ENCODE peak calls at places on chromosomes 13 and 19, in four cellular contexts. One of them, this sample, is unnamed.

GRCh38 chr13:53694814-53695533 is 666.4 kb downstream of the OLFM4 start:
- DNase-seq in PC-3: no peak
- DNase-seq in ovary: no peak
- DNase-seq in CD8-positive, alpha-beta memory T cell: no peak
- DNase-seq in this sample: no peak

GRCh38 chr13:94020833-94021232 is 458.6 kb downstream of the DCT start:
- DNase-seq in PC-3: peak
- DNase-seq in ovary: no peak
- DNase-seq in CD8-positive, alpha-beta memory T cell: no peak
- DNase-seq in this sample: peak

GRCh38 chr13:102907886-102908515 is 62.2 kb downstream of the ERCC5 start:
- DNase-seq in PC-3: peak
- DNase-seq in ovary: no peak
- DNase-seq in CD8-positive, alpha-beta memory T cell: no peak
- DNase-seq in this sample: no peak

GRCh38 chr13:112069727-112070300 is 2.9 kb downstream of the SOX1 start:
- DNase-seq in PC-3: no peak
- DNase-seq in ovary: no peak
- DNase-seq in CD8-positive, alpha-beta memory T cell: no peak
- DNase-seq in this sample: no peak

GRCh38 chr19:53907193-53907581 is 1.9 kb upstream of the CACNG7 start:
- DNase-seq in PC-3: no peak
- DNase-seq in ovary: no peak
- DNase-seq in CD8-positive, alpha-beta memory T cell: no peak
- DNase-seq in this sample: no peak

GRCh38 chr13:35470671-35471465 is 5.6 kb downstream of the MAB21L1 start:
- DNase-seq in PC-3: no peak
- DNase-seq in ovary: peak
- DNase-seq in CD8-positive, alpha-beta memory T cell: no peak
- DNase-seq in this sample: peak

GRCh38 chr13:104871456-104871855 is 1664.0 kb downstream of the EFNB2 start:
- DNase-seq in PC-3: no peak
- DNase-seq in ovary: no peak
- DNase-seq in CD8-positive, alpha-beta memory T cell: no peak
- DNase-seq in this sample: no peak

GRCh38 chr19:18795540-18795939 is 4.4 kb upstream of the COMP start:
- DNase-seq in PC-3: no peak
- DNase-seq in ovary: no peak
- DNase-seq in CD8-positive, alpha-beta memory T cell: no peak
- DNase-seq in this sample: peak

GRCh38 chr19:14479309-14479984 is 4.3 kb upstream of the PTGER1 start:
- DNase-seq in PC-3: no peak
- DNase-seq in ovary: no peak
- DNase-seq in CD8-positive, alpha-beta memory T cell: no peak
- DNase-seq in this sample: no peak

GRCh38 chr13:75454497-75454896 is 27.5 kb downstream of the TBC1D4 start:
- DNase-seq in PC-3: no peak
- DNase-seq in ovary: no peak
- DNase-seq in CD8-positive, alpha-beta memory T cell: no peak
- DNase-seq in this sample: no peak

GRCh38 chr19:13459351-13459750 is 46.9 kb downstream of the CACNA1A start:
- DNase-seq in PC-3: no peak
- DNase-seq in ovary: no peak
- DNase-seq in CD8-positive, alpha-beta memory T cell: no peak
- DNase-seq in this sample: no peak

GRCh38 chr13:32645854-32646253 is 59.6 kb downstream of the PDS5B start:
- DNase-seq in PC-3: no peak
- DNase-seq in ovary: no peak
- DNase-seq in CD8-positive, alpha-beta memory T cell: no peak
- DNase-seq in this sample: no peak

GRCh38 chr19:21586341-21587116 is 81.1 kb downstream of the ZNF429 start:
- DNase-seq in PC-3: no peak
- DNase-seq in ovary: no peak
- DNase-seq in CD8-positive, alpha-beta memory T cell: no peak
- DNase-seq in this sample: no peak

GRCh38 chr13:29508130-29508873 is 87.2 kb downstream of the SLC7A1 start:
- DNase-seq in PC-3: peak
- DNase-seq in ovary: peak
- DNase-seq in CD8-positive, alpha-beta memory T cell: peak
- DNase-seq in this sample: peak

GRCh38 chr19:55599468-55600335 is at the start of the genes FIZ1 and ZNF524:
- DNase-seq in PC-3: peak
- DNase-seq in ovary: peak
- DNase-seq in CD8-positive, alpha-beta memory T cell: peak
- DNase-seq in this sample: peak

GRCh38 chr13:64397699-64398098 is 2832.4 kb downstream of the PCDH9 start:
- DNase-seq in PC-3: peak
- DNase-seq in ovary: no peak
- DNase-seq in CD8-positive, alpha-beta memory T cell: no peak
- DNase-seq in this sample: peak

GRCh38 chr19:7851623-7852500 is 21.8 kb downstream of the EVI5L start:
- DNase-seq in PC-3: no peak
- DNase-seq in ovary: no peak
- DNase-seq in CD8-positive, alpha-beta memory T cell: no peak
- DNase-seq in this sample: no peak

GRCh38 chr13:90428522-90429210 is 918.8 kb upstream of the MIR17HG start:
- DNase-seq in PC-3: no peak
- DNase-seq in ovary: no peak
- DNase-seq in CD8-positive, alpha-beta memory T cell: no peak
- DNase-seq in this sample: no peak

GRCh38 chr13:63425131-63425530 is 2009.5 kb upstream of the PCDH20 start:
- DNase-seq in PC-3: no peak
- DNase-seq in ovary: no peak
- DNase-seq in CD8-positive, alpha-beta memory T cell: no peak
- DNase-seq in this sample: peak

GRCh38 chr13:111899714-111900389 is 167.1 kb upstream of the SOX1 start:
- DNase-seq in PC-3: no peak
- DNase-seq in ovary: no peak
- DNase-seq in CD8-positive, alpha-beta memory T cell: no peak
- DNase-seq in this sample: no peak

GRCh38 chr19:54449701-54450069 is 686 bp downstream of the LENG8 start:
- DNase-seq in PC-3: no peak
- DNase-seq in ovary: no peak
- DNase-seq in CD8-positive, alpha-beta memory T cell: no peak
- DNase-seq in this sample: no peak

GRCh38 chr13:106151056-106151699 is 384.3 kb downstream of the EFNB2 start:
- DNase-seq in PC-3: peak
- DNase-seq in ovary: no peak
- DNase-seq in CD8-positive, alpha-beta memory T cell: no peak
- DNase-seq in this sample: peak

GRCh38 chr19:21569497-21569870 is 64.1 kb downstream of the ZNF429 start:
- DNase-seq in PC-3: no peak
- DNase-seq in ovary: peak
- DNase-seq in CD8-positive, alpha-beta memory T cell: no peak
- DNase-seq in this sample: peak

GRCh38 chr13:72565893-72566292 is 161.5 kb downstream of the MZT1 start:
- DNase-seq in PC-3: peak
- DNase-seq in ovary: no peak
- DNase-seq in CD8-positive, alpha-beta memory T cell: no peak
- DNase-seq in this sample: peak

GRCh38 chr13:66803013-66803739 is 427.0 kb downstream of the PCDH9 start:
- DNase-seq in PC-3: no peak
- DNase-seq in ovary: no peak
- DNase-seq in CD8-positive, alpha-beta memory T cell: no peak
- DNase-seq in this sample: no peak

GRCh38 chr19:29680447-29680846 is 15.2 kb downstream of the PLEKHF1 start:
- DNase-seq in PC-3: no peak
- DNase-seq in ovary: no peak
- DNase-seq in CD8-positive, alpha-beta memory T cell: peak
- DNase-seq in this sample: no peak

GRCh38 chr13:60267498-60268202 is 103.9 kb upstream of the DIAPH3 start:
- DNase-seq in PC-3: no peak
- DNase-seq in ovary: no peak
- DNase-seq in CD8-positive, alpha-beta memory T cell: no peak
- DNase-seq in this sample: peak

GRCh38 chr13:23707674-23708073 is 137.5 kb downstream of the TNFRSF19 start:
- DNase-seq in PC-3: peak
- DNase-seq in ovary: no peak
- DNase-seq in CD8-positive, alpha-beta memory T cell: no peak
- DNase-seq in this sample: no peak

GRCh38 chr19:38975214-38975860 is at the start of gene FBXO17:
- DNase-seq in PC-3: no peak
- DNase-seq in ovary: peak
- DNase-seq in CD8-positive, alpha-beta memory T cell: no peak
- DNase-seq in this sample: peak

GRCh38 chr19:9945319-9945966 is 9.1 kb upstream of the OLFM2 start:
- DNase-seq in PC-3: peak
- DNase-seq in ovary: peak
- DNase-seq in CD8-positive, alpha-beta memory T cell: no peak
- DNase-seq in this sample: peak

GRCh38 chr13:48160879-48161278 is 66.0 kb upstream of the MED4 start:
- DNase-seq in PC-3: peak
- DNase-seq in ovary: no peak
- DNase-seq in CD8-positive, alpha-beta memory T cell: no peak
- DNase-seq in this sample: peak

GRCh38 chr19:45767410-45767880 is 1.6 kb downstream of the SIX5 start:
- DNase-seq in PC-3: peak
- DNase-seq in ovary: peak
- DNase-seq in CD8-positive, alpha-beta memory T cell: no peak
- DNase-seq in this sample: peak

GRCh38 chr13:20400774-20401173 is 124.9 kb downstream of the CRYL1 start:
- DNase-seq in PC-3: peak
- DNase-seq in ovary: no peak
- DNase-seq in CD8-positive, alpha-beta memory T cell: no peak
- DNase-seq in this sample: peak

GRCh38 chr13:106917024-106917491 is 349.1 kb upstream of the ARGLU1 start:
- DNase-seq in PC-3: no peak
- DNase-seq in ovary: no peak
- DNase-seq in CD8-positive, alpha-beta memory T cell: no peak
- DNase-seq in this sample: no peak

GRCh38 chr13:21232599-21232998 is 56.1 kb downstream of the MRPL57 start:
- DNase-seq in PC-3: no peak
- DNase-seq in ovary: no peak
- DNase-seq in CD8-positive, alpha-beta memory T cell: no peak
- DNase-seq in this sample: no peak

GRCh38 chr13:106573855-106574254 is 5.9 kb upstream of the ARGLU1 start:
- DNase-seq in PC-3: no peak
- DNase-seq in ovary: peak
- DNase-seq in CD8-positive, alpha-beta memory T cell: no peak
- DNase-seq in this sample: peak

GRCh38 chr19:5935473-5936307 is 21.6 kb downstream of the CAPS start:
- DNase-seq in PC-3: no peak
- DNase-seq in ovary: no peak
- DNase-seq in CD8-positive, alpha-beta memory T cell: no peak
- DNase-seq in this sample: no peak
- H3K27ac ChIP-seq in PC-3: no peak
- H3K27ac ChIP-seq in ovary: no peak
- H3K27ac ChIP-seq in CD8-positive, alpha-beta memory T cell: no peak
- H3K27ac ChIP-seq in this sample: no peak

GRCh38 chr19:49852631-49853126 is 1.7 kb downstream of the PTOV1 start:
- DNase-seq in PC-3: no peak
- DNase-seq in ovary: no peak
- DNase-seq in CD8-positive, alpha-beta memory T cell: no peak
- DNase-seq in this sample: no peak

GRCh38 chr19:49854861-49855263 is 3.9 kb downstream of the PTOV1 start:
- DNase-seq in PC-3: no peak
- DNase-seq in ovary: peak
- DNase-seq in CD8-positive, alpha-beta memory T cell: no peak
- DNase-seq in this sample: no peak

GRCh38 chr19:49855277-49855675 is 4.3 kb downstream of the PTOV1 start:
- DNase-seq in PC-3: no peak
- DNase-seq in ovary: peak
- DNase-seq in CD8-positive, alpha-beta memory T cell: no peak
- DNase-seq in this sample: no peak

GRCh38 chr19:49855676-49856573 is 5.0 kb downstream of the PTOV1 start:
- DNase-seq in PC-3: peak
- DNase-seq in ovary: no peak
- DNase-seq in CD8-positive, alpha-beta memory T cell: no peak
- DNase-seq in this sample: no peak

GRCh38 chr19:49853852-49854849 is 3.2 kb downstream of the PTOV1 start:
- DNase-seq in PC-3: no peak
- DNase-seq in ovary: peak
- DNase-seq in CD8-positive, alpha-beta memory T cell: no peak
- DNase-seq in this sample: no peak
- H3K27ac ChIP-seq in PC-3: no peak
- H3K27ac ChIP-seq in ovary: no peak
- H3K27ac ChIP-seq in CD8-positive, alpha-beta memory T cell: no peak
- H3K27ac ChIP-seq in this sample: no peak

GRCh38 chr13:27448308-27448707 is 2.1 kb downstream of the MTIF3 start:
- DNase-seq in PC-3: no peak
- DNase-seq in ovary: no peak
- DNase-seq in CD8-positive, alpha-beta memory T cell: no peak
- DNase-seq in this sample: no peak
- H3K27ac ChIP-seq in PC-3: no peak
- H3K27ac ChIP-seq in ovary: no peak
- H3K27ac ChIP-seq in CD8-positive, alpha-beta memory T cell: no peak
- H3K27ac ChIP-seq in this sample: no peak

GRCh38 chr13:46178821-46179220 is 3.2 kb downstream of the LCP1 start:
- DNase-seq in PC-3: no peak
- DNase-seq in ovary: no peak
- DNase-seq in CD8-positive, alpha-beta memory T cell: no peak
- DNase-seq in this sample: no peak

GRCh38 chr13:46182491-46182877 is 507 bp upstream of the LCP1 start:
- DNase-seq in PC-3: peak
- DNase-seq in ovary: no peak
- DNase-seq in CD8-positive, alpha-beta memory T cell: no peak
- DNase-seq in this sample: no peak

GRCh38 chr13:46179576-46180368 is 2.2 kb downstream of the LCP1 start:
- DNase-seq in PC-3: no peak
- DNase-seq in ovary: no peak
- DNase-seq in CD8-positive, alpha-beta memory T cell: peak
- DNase-seq in this sample: no peak

GRCh38 chr13:46181799-46182490 is at the start of gene LCP1:
- DNase-seq in PC-3: peak
- DNase-seq in ovary: no peak
- DNase-seq in CD8-positive, alpha-beta memory T cell: peak
- DNase-seq in this sample: no peak

DNA sequence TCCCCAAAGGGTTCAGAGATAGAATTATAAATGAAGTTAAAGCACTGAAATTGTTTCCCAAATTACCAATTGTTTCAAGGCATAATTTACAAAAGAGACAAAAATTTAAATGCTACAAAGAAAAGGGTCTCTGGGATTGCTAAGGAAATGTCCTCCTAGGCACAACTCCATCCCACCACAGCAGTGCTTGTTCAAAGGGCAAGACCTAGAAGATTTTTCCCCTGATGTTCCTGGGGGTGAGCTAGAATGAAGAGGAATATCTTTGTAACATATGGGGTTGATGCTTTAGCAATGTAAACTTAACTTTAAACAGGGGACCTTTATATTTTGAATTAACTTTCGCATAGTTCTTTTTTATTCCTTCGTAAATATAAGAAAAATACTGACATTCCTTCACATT is 1.6 kb downstream of the LCP1 start:
- DNase-seq in PC-3: no peak
- DNase-seq in ovary: no peak
- DNase-seq in CD8-positive, alpha-beta memory T cell: no peak
- DNase-seq in this sample: no peak
- H3K27ac ChIP-seq in PC-3: no peak
- H3K27ac ChIP-seq in ovary: no peak
- H3K27ac ChIP-seq in CD8-positive, alpha-beta memory T cell: peak
- H3K27ac ChIP-seq in this sample: no peak

GRCh38 chr19:15923702-15924101 is 10.6 kb downstream of the CYP4F11 start:
- DNase-seq in PC-3: no peak
- DNase-seq in ovary: no peak
- DNase-seq in CD8-positive, alpha-beta memory T cell: no peak
- DNase-seq in this sample: no peak
- H3K27ac ChIP-seq in PC-3: no peak
- H3K27ac ChIP-seq in ovary: no peak
- H3K27ac ChIP-seq in CD8-positive, alpha-beta memory T cell: no peak
- H3K27ac ChIP-seq in this sample: no peak